ENCODE peak calls at places on chromosomes 12 and 14, in four cellular contexts. Q is A549, G is transverse colon, E is stomach. S is an unnamed sample.

GRCh38 chr12:6827982-6828670 is at the start of gene P3H3:
- DNase-seq in Q (peak), G (no peak), E (no peak), S (no peak)

GRCh38 chr12:18643673-18644072 is 94.1 kb downstream of the PLCZ1 start:
- DNase-seq in Q (no peak), G (no peak), E (no peak), S (no peak)

GRCh38 chr12:45580570-45580969 is 148.9 kb upstream of the ARID2 start:
- DNase-seq in Q (no peak), G (no peak), E (no peak), S (no peak)

GRCh38 chr12:32947203-32947795 is 50.7 kb upstream of the PKP2 start:
- DNase-seq in Q (peak), G (no peak), E (no peak), S (no peak)

GRCh38 chr14:44941591-44941990 is 20.2 kb downstream of the KLHL28 start:
- DNase-seq in Q (no peak), G (no peak), E (no peak), S (no peak)

GRCh38 chr14:102592969-102593840 is 756 bp downstream of the RCOR1 start:
- DNase-seq in Q (peak), G (peak), E (peak), S (peak)

GRCh38 chr12:70196732-70197361 is 46.4 kb upstream of the CNOT2 start:
- DNase-seq in Q (no peak), G (no peak), E (no peak), S (no peak)

GRCh38 chr14:21454843-21455550 is 926 bp downstream of the CHD8 start:
- DNase-seq in Q (no peak), G (no peak), E (no peak), S (no peak)

GRCh38 chr12:19205120-19205519 is 75.6 kb downstream of the PLEKHA5 start:
- DNase-seq in Q (no peak), G (no peak), E (no peak), S (no peak)

GRCh38 chr12:1077036-1077803 is 86.2 kb downstream of the ERC1 start:
- DNase-seq in Q (no peak), G (no peak), E (no peak), S (no peak)

GRCh38 chr12:111434680-111435338 is 29.1 kb downstream of the SH2B3 start:
- DNase-seq in Q (no peak), G (peak), E (no peak), S (peak)

GRCh38 chr12:96241484-96242256 is 47.5 kb downstream of the ELK3 start:
- DNase-seq in Q (no peak), G (peak), E (no peak), S (no peak)
- TF ChIP-seq EP300 in Q (no peak), G (peak), E (peak), S (peak)

DNA sequence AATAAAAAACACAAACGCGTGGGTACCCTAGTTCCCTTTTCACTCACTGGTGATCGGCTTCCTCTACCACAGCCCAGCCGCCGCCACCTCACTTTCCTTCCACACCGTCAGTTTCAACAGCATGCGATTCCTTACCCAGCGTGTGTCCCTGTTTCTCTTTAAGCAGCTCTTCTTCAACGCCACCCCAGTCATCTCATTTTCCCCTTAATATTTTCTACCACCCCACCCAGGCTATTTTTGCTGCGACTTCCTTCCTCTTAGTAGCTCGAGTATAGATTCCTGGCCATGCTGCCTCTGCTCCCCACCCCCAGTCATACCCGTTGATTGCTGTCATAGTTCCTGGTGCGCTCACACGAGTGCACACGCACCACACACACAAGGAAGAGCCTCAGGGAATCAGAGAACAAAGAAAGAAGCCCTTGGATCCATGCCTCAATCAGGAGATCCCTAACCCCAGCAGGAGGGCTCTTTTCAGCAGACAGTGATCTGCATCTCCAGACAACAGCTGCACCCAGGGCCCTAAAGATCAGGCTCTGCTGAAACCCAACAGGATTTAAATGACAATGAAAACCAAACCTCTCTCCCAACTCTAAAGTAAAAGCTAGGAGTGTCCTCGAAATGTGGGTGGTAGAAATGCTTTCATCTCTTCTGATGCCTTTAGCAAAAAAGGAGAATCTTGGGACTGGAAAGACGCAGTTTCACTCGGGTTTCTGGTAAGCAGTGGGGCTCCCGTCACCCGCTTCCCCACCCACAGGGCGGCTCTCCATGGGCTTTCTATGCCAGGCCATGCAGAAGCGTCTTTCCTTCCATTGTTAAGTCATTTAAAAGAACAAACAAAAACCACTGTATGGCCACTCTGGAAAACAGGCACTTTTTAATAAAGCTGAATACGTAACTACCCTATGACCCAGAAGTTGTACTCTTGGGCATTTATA is 23.8 kb downstream of the VPS37B start:
- DNase-seq in Q (no peak), G (peak), E (peak), S (no peak)
- TF ChIP-seq EP300 in Q (no peak), G (no peak), E (no peak), S (no peak)

GRCh38 chr14:103729496-103730448 is 14.2 kb downstream of the ZFYVE21 start:
- DNase-seq in Q (no peak), G (no peak), E (no peak), S (no peak)

GRCh38 chr14:103731481-103731880 is 15.9 kb downstream of the ZFYVE21 start:
- DNase-seq in Q (no peak), G (no peak), E (no peak), S (no peak)

GRCh38 chr14:103731916-103732867 is 16.6 kb downstream of the ZFYVE21 start:
- DNase-seq in Q (no peak), G (no peak), E (no peak), S (no peak)

GRCh38 chr14:103728721-103729120 is 13.1 kb downstream of the ZFYVE21 start:
- DNase-seq in Q (no peak), G (no peak), E (peak), S (no peak)

GRCh38 chr14:103730490-103731035 is 15.0 kb downstream of the ZFYVE21 start:
- DNase-seq in Q (no peak), G (no peak), E (peak), S (no peak)
- TF ChIP-seq EP300 in Q (no peak), G (no peak), E (no peak), S (no peak)

DNA sequence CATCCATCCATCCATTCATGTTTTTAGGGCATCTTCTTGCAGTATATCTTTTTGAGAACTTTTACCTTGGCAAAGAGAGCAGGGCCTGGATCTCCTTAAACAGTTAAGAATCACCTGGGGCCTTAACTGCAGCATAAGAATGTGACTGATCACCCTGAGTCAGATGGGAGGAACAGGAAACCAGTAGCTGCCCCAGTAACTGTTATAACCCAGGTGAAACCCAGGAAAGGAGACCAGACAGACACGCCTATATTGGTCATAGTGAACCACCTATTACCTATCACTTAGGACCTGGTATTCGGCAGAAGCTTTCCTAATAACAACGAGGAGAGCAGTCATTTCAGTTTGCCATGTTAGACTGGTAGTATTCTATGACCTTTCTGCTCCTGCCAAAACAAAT is 43.4 kb upstream of the NR2C1 start:
- DNase-seq in Q (peak), G (no peak), E (no peak), S (no peak)
- TF ChIP-seq EP300 in Q (no peak), G (no peak), E (no peak), S (no peak)

GRCh38 chr14:69059658-69060648 is 80.9 kb upstream of the ACTN1 start:
- DNase-seq in Q (peak), G (peak), E (no peak), S (no peak)

GRCh38 chr14:69055973-69056372 is 76.9 kb upstream of the ACTN1 start:
- DNase-seq in Q (no peak), G (no peak), E (no peak), S (no peak)

GRCh38 chr14:69055125-69055524 is 76.0 kb upstream of the ACTN1 start:
- DNase-seq in Q (no peak), G (no peak), E (no peak), S (no peak)

GRCh38 chr14:69054030-69054429 is 74.9 kb upstream of the ACTN1 start:
- DNase-seq in Q (no peak), G (no peak), E (no peak), S (no peak)

GRCh38 chr14:69056389-69056788 is 77.3 kb upstream of the ACTN1 start:
- DNase-seq in Q (no peak), G (no peak), E (no peak), S (no peak)
- TF ChIP-seq EP300 in Q (no peak), G (no peak), E (no peak), S (no peak)

DNA sequence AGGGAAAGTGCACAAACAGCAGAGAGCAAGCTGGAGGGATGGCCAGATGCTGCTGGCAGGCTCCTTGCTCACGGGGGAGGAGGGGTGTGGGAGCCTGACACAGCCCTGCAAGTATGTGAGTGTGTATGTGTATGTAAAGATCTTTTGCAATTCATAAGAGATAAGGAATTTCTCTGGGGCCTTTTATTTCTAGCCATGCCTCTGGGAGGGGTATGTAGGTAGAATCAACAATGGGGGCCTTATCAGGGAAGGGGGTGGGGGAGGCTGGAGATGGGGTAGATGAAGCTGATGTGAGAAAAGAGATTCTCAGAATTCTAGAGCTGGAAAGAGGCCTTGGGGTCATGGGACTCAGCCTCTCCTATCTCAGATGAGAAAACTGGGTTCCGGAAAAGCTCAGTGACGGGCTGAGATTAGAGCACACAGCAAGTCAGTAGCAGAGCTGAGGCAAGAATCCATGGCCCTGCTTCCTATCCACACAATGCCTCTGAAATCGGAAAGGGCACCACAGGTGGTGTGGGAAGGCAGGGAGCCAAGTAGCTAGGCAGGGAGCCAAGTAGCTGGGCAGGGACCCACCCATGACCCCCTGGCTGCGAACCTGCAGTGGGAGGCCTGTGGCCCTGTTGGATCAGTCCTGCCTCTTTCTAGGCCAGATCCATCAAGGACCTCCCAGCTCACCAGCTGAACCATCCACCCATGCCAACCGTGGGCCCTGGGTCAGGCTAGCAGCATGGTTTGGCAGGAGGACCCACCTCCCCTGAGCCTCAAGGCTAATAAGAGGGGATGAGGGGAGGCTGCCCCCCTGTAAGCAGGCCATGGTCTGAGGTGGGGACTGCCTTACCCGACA is 54.7 kb downstream of the PLEKHG3 start:
- DNase-seq in Q (peak), G (no peak), E (peak), S (no peak)
- TF ChIP-seq EP300 in Q (peak), G (no peak), E (no peak), S (peak)

GRCh38 chr12:43004908-43005307 is 415.4 kb upstream of the PRICKLE1 start:
- DNase-seq in Q (no peak), G (no peak), E (no peak), S (no peak)
- TF ChIP-seq EP300 in Q (no peak), G (no peak), E (no peak), S (no peak)

S was measured in tibial nerve.